ENCODE peak calls at places on chromosome 20, in nine cellular contexts. E, B, J, F, Q, W, D, M and N are unnamed samples.

GRCh38 chr20:15930324-15931305 is 642.6 kb downstream of the KIF16B start:
- DNase-seq in D (no peak), W (no peak), B (no peak), E (no peak), Q (no peak), F (peak; percentile 31), M (no peak), J (no peak), N (peak; percentile 7)

GRCh38 chr20:20498081-20498861 is 130.4 kb downstream of the INSM1 start:
- DNase-seq in E (no peak), J (no peak), D (peak; percentile 7), F (no peak), Q (peak; percentile 65), W (no peak), M (no peak), B (no peak), N (no peak)

GRCh38 chr20:63223121-63223825 is 7.3 kb upstream of the YTHDF1 start:
- DNase-seq in E (peak; percentile 54), Q (peak; percentile 16), F (peak; percentile 48), J (peak; percentile 58), W (peak; percentile 48), D (no peak), B (peak; percentile 47), M (no peak), N (peak; percentile 45)

GRCh38 chr20:41969656-41970055 is 351.5 kb upstream of the CHD6 start:
- DNase-seq in M (no peak), B (no peak), J (no peak), Q (peak; percentile 18), D (no peak), W (no peak), F (no peak), E (no peak), N (no peak)

GRCh38 chr20:22686097-22686496 is 101.7 kb upstream of the FOXA2 start:
- DNase-seq in E (peak; percentile 57), D (peak; percentile 79), M (peak; percentile 42), W (peak; percentile 50), B (peak; percentile 83), Q (no peak), F (peak; percentile 43), J (peak; percentile 16), N (peak; percentile 41)

GRCh38 chr20:62358171-62358719 is 8.9 kb downstream of the LAMA5 start:
- DNase-seq in B (peak; percentile 65), Q (no peak), F (no peak), J (no peak), D (no peak), W (no peak), E (no peak), M (no peak), N (no peak)

GRCh38 chr20:36754656-36755222 is 8.8 kb upstream of the NDRG3 start:
- DNase-seq in W (peak; percentile 38), F (peak; percentile 67), J (peak; percentile 34), Q (peak; percentile 5), D (peak; percentile 49), M (peak; percentile 47), B (peak; percentile 86), E (peak; percentile 51), N (peak; percentile 75)

GRCh38 chr20:10672579-10673127 is 1.1 kb downstream of the JAG1 start:
- DNase-seq in D (peak; percentile 27), M (no peak), J (peak; percentile 68), B (peak; percentile 69), F (peak; percentile 71), E (peak; percentile 77), W (peak; percentile 67), Q (no peak), N (peak; percentile 76)

GRCh38 chr20:4083103-4083864 is 67.9 kb upstream of the RNF24 start:
- DNase-seq in J (no peak), F (no peak), E (no peak), W (no peak), Q (no peak), M (no peak), D (no peak), B (no peak), N (no peak)

GRCh38 chr20:6767166-6767535 is 335 bp upstream of the BMP2 start:
- DNase-seq in Q (no peak), E (no peak), F (no peak), D (no peak), B (no peak), J (no peak), W (no peak), M (no peak), N (no peak)

GRCh38 chr20:46117704-46118467 is at the start of gene CD40:
- DNase-seq in W (peak; percentile 89), B (peak; percentile 79), Q (peak; percentile 33), J (peak; percentile 83), M (no peak), E (peak; percentile 79), F (peak; percentile 92), D (no peak), N (peak; percentile 71)